ENCODE peak calls at places on chromosomes 16 and 17, in six cellular contexts. M, K, F, T, Q and H are unnamed samples.

GRCh38 chr16:50602126-50602525 is 53.9 kb downstream of the NKD1 start:
- DNase-seq in M (no peak), K (no peak), F (no peak), T (no peak), Q (no peak), H (no peak)

GRCh38 chr17:61144876-61145564 is 254.6 kb upstream of the TBX2 start:
- DNase-seq in M (no peak), K (no peak), F (peak), T (no peak), Q (no peak), H (no peak)

GRCh38 chr17:31580331-31581021 is 189.0 kb downstream of the RAB11FIP4 start:
- DNase-seq in M (no peak), K (no peak), F (peak), T (peak), Q (no peak), H (no peak)

GRCh38 chr17:61209524-61209923 is 190.1 kb upstream of the TBX2 start:
- DNase-seq in M (no peak), K (no peak), F (no peak), T (no peak), Q (peak), H (no peak)

GRCh38 chr16:52068447-52069074 is 478.4 kb downstream of the TOX3 start:
- DNase-seq in M (peak), K (no peak), F (peak), T (peak), Q (no peak), H (peak)

GRCh38 chr17:64327201-64327930 is 63.3 kb downstream of the PECAM1 start:
- DNase-seq in M (no peak), K (peak), F (peak), T (no peak), Q (no peak), H (no peak)

GRCh38 chr17:57946798-57947358 is 8.3 kb downstream of the CUEDC1 start:
- DNase-seq in M (peak), K (no peak), F (peak), T (peak), Q (no peak), H (no peak)

GRCh38 chr16:46918905-46919792 is 35.0 kb downstream of the GPT2 start:
- DNase-seq in M (peak), K (no peak), F (no peak), T (no peak), Q (no peak), H (no peak)

DNA sequence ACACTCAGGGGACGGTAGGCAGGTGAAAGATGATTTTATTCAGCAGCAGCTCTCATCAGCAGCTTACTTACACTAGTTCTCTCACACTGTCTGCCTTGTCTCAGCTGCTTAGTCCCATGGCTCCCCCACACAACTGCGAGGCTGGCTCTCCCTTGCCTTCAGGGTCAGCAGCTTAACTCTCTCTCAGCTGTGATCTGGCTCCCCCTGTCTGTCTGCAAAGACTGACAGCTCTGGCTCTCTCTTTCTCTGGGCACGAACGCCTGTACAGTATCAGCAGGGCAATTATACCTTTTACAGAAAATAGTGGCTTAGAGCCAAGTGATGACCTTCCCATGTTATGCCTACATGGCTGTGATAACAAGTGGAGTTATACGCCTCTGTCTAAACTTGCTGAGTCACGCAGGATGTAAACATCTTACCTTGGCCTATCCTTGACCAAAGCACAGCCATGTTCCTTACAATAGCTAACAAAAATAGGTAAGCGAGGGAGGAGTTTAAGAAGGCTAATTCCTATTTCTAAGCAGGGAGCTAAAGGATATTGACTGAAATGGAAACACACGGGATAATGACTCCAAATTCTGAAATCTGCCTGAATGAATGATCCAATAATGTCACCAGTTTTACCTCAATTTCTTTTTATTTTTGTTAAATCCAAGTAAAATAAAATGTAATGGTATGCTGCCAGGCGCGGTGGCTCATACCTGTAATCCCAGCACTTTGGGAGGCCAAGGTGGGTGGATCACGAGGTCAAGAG is 1.1 kb upstream of the NDUFAB1 start:
- DNase-seq in M (peak), K (peak), F (peak), T (peak), Q (no peak), H (no peak)
- TF ChIP-seq CTCF in M (peak), K (peak), F (peak), T (no peak), Q (no peak), H (no peak)

DNA sequence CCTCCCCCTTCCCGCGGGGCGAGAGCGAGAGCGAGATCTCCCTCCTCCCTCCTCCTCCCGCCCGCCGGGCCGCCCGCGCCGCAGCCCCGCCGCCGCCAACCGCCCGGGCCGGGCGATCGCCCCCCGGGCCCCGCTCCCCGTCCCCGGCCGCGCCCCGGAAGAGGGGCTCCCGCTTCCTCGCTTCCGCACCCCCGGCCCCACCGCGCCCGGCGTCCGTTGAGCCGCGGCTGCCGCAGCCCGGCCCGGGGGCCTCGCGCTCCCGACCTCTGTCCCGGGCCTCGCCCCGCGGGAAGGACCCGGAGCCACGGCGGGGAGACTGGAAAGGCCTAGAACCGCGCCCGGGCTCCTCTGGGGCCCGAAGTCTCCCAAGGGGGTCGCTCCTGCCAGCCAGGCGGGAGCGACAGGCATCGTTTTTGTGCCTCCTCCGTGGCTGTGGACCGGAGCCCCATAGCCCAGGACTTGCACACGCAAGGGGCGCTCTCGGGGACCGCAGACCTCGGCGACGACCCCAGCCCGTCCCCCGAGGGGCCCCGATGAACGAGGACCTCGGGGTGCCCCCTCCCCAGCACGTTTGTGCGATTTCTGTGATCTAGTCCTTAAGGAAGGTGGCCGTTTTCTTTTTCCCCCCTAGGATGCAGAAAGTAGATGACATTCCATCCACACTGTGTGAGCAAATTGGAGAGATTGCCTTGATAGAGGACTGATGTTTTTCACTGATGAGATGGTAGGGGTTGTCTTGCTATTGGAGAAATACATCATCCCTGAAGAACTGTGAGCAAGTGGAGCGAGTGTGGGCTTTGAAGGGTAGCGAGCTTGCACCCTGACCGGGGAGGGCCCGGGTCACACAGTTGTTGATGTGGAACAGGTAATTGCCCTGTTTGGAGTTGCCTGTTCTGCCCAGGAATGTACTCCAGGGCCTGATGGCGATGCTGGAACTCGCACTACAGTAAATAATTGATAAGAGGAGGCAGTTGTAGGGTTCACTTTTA is 610 bp downstream of the BANP start:
- DNase-seq in M (no peak), K (no peak), F (peak), T (no peak), Q (no peak), H (peak)
- TF ChIP-seq CTCF in M (no peak), K (no peak), F (peak), T (peak), Q (no peak), H (peak)

DNA sequence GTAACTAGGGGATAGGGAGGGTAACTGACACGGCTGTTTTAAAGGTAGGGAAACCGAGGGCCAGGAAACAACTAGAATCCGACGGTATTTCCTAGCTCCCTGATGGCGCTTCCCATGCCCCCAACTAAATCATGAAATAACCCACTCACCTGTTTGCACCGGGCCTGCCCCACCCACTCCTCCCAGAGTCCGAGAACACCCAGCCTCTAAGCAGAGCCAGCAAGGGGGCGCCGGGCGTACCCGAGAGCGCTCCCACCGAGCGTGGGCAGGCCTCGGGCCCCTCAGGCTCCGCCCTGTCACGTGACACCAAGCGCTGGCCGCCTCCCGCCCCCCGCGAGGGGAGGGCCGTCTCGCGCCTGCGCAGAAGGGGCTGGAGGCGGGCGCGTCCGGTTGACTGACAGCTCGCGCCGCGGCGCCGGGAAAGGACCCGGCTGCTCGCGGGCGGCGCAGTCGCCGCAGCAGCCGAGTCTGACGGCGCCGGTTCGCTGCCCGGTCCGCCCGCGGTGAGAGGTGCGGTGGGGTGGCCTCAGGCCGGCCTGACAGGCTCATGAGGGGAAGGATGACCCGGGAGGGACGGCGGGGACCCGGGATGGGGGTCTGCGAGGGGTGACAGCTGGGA is at the start of gene KIAA0513:
- DNase-seq in M (peak), K (peak), F (peak), T (peak), Q (peak), H (peak)
- TF ChIP-seq CTCF in M (no peak), K (peak), F (peak), T (no peak), Q (no peak), H (peak)

DNA sequence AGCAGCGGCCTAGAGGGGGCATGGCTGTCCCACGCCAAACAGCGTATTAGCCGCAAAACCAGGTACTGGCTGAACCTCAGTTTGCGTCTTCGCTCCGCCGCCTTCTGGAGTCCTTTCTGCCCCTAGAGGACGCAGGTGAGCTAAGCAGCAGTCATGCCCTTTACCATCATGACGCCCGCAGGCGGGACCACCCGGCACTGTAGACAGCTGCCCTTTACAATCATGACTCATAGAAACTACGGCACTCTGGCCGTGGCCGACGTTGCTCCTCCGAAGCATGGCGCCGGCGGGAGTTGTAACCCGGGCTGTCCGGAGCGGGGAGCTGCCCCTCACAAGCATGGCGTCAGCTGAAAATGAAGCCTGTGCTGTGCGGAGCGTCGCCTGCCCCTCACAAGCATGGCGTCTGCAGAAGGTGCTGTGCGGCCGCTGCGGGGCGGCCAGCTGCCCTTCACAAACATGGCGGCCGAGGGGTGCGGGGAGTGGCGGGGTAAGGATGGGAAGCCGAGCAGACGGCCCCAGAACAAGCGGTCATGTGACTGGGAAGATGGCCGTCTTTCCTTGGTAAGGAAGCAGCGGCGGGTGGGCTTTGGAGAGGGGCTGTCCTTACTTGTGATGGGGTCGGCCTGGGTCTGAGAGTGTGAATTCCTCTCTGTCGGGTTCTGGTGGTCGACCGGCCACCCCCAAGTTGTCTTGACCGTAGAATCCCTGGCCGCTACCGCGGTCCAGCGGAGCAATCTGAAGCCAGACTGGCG is at the start of gene VPS35L:
- DNase-seq in M (peak), K (peak), F (peak), T (peak), Q (peak), H (peak)
- TF ChIP-seq CTCF in M (no peak), K (peak), F (peak), T (peak), Q (peak), H (peak)

GRCh38 chr17:35023538-35023937 is 40.0 kb downstream of the RFFL start:
- DNase-seq in M (no peak), K (no peak), F (no peak), T (peak), Q (no peak), H (no peak)

GRCh38 chr17:35021520-35022380 is 41.4 kb downstream of the LIG3 start:
- DNase-seq in M (no peak), K (no peak), F (no peak), T (no peak), Q (no peak), H (no peak)

GRCh38 chr17:35025541-35025940 is 38.0 kb downstream of the RFFL start:
- DNase-seq in M (no peak), K (no peak), F (no peak), T (peak), Q (no peak), H (no peak)

GRCh38 chr17:35019386-35020179 is 39.3 kb downstream of the LIG3 start:
- DNase-seq in M (no peak), K (no peak), F (no peak), T (no peak), Q (no peak), H (no peak)

DNA sequence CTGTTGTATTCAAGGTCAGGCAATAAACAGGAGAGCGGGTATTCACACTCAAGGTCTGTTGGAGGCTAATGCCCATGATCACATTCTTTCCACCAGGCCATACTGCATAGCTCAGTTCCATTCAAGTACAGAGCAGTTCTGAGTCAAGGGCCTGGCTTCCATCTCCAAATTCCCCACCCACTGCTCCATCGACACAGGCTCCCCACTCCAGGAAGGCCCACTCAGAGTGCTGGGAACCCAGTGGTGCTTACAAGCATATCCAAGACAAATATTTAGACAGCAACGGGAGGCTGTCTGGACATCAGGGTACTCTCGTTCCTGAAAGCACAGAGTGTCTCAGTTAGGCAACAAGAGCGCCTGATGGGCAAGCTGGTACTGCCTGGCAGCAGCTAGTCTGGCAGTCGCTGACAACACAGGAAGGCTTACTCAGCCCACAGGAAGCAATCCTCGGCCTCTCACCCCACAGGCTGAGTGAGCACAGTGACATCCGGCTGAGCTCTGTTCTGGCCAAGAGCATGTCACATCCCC is 40.9 kb downstream of the RFFL start:
- DNase-seq in M (no peak), K (peak), F (peak), T (peak), Q (peak), H (no peak)
- TF ChIP-seq CTCF in M (no peak), K (peak), F (peak), T (no peak), Q (no peak), H (no peak)

DNA sequence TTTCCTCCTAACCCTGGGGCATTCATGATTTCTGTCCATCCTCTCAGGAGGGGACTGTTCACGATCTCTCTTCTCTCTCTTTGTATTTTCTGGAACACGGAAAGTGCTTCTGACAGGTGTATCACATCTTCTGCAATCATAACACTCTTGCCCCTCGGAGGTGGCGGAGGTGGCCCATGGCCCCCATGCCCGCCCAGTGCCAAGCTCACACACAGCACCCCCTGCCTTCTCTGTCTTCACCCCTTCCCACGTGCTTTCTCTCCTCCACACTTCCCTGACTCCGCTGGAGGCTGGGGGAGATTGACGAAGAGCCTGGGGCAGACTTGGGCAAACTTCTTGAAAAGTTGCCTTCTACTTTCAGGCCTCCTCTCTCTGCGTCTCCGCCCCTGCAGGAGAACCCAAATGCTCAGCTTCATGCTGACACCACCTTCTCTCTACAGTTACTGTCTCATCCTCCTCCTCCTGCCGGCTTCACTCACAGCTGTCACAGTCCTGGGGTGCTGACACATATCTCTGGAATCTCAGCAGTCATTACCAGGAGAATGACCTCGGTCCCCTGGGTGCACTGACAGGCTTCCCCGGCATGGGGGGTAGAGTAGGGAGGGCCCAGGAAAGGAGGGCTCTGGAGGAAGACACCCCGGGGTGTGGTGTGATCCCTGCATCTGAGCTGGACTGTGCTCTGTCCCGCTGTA is 127.1 kb downstream of the ENGASE start:
- DNase-seq in M (no peak), K (no peak), F (no peak), T (peak), Q (no peak), H (no peak)
- TF ChIP-seq CTCF in M (no peak), K (no peak), F (no peak), T (no peak), Q (no peak), H (no peak)

GRCh38 chr17:73932216-73932749 is 271.2 kb upstream of the RPL38 start:
- DNase-seq in M (no peak), K (no peak), F (no peak), T (no peak), Q (no peak), H (peak)

GRCh38 chr17:73933871-73934270 is 269.6 kb upstream of the RPL38 start:
- DNase-seq in M (no peak), K (no peak), F (peak), T (no peak), Q (no peak), H (no peak)

GRCh38 chr17:73933164-73933766 is 270.2 kb upstream of the RPL38 start:
- DNase-seq in M (no peak), K (no peak), F (no peak), T (no peak), Q (no peak), H (peak)

GRCh38 chr17:73934696-73935095 is 268.8 kb upstream of the RPL38 start:
- DNase-seq in M (no peak), K (no peak), F (no peak), T (no peak), Q (no peak), H (peak)

DNA sequence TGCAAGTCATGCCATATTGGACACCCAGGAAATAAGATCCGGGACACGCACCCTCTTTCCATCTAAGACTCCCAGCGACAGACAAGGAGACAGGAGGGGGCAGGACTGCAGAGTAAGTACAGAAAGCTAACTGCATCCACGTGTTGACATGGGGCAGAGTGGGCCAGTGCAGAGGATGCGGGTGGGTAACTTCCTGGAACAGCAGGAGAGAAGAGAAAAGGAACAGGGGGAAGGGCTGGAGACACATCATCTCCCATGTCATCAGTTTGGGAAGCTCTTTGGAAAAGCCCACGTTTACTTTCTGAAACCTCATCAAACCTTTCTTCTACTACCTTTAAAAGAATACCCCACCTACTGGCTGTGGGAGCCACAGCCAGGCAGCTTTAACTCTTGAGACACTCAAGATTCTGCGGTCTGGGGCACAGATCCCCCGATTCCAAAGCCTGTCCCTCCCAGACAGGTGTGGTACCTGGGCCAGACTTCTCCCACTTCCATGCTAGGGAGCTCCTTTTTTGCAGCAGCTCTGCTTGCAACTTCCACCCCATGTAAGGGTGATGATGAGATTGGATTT is 273.5 kb upstream of the RPL38 start:
- DNase-seq in M (no peak), K (no peak), F (no peak), T (no peak), Q (no peak), H (no peak)
- TF ChIP-seq CTCF in M (peak), K (no peak), F (no peak), T (no peak), Q (no peak), H (peak)

DNA sequence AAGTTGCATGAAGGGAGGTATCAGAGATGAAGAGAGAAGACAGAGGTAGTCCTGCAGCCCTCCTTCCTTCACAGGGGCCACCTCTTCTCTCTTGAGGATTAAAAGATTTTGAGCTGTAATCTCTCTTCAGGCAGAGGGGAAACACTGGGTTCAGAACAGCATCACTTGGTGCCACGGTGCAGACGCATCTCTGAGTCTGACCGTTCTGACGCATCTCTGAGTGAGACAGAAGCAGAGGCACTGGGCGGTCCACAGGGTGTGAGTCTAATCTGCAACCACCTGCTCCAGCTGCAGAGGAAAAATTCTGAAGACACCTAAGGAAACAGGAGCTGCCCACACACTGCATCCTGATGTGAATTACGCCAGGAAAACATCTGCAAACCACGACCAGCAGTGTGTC is 5.3 kb upstream of the KRT37 start:
- DNase-seq in M (no peak), K (no peak), F (no peak), T (no peak), Q (no peak), H (no peak)
- TF ChIP-seq CTCF in M (no peak), K (no peak), F (no peak), T (no peak), Q (no peak), H (no peak)